ENCODE peak calls at places on chromosomes 16 and 17, in five cellular contexts. Y is cardiac muscle cell, V is progenitor cell of endocrine pancreas, R is GM20000, S is NB4. E is an unnamed sample.

GRCh38 chr17:44556114-44556853 is 1.0 kb upstream of the FZD2 start:
- DNase-seq in V (peak; percentile 43), Y (peak; percentile 71), S (peak; percentile 71), R (peak; percentile 85), E (peak; percentile 78)

GRCh38 chr17:44557653-44558285 is 485 bp downstream of the FZD2 start:
- DNase-seq in R (peak; percentile 61), Y (peak; percentile 67), S (peak; percentile 57), V (no peak), E (no peak)

GRCh38 chr17:60559995-60560859 is 34.2 kb upstream of the APPBP2 start:
- DNase-seq in V (no peak), R (no peak), Y (no peak), S (no peak), E (no peak)

GRCh38 chr16:8845699-8846298 is 23.0 kb downstream of the CARHSP1 start:
- DNase-seq in Y (no peak), R (no peak), V (no peak), S (no peak), E (peak; percentile 7)

GRCh38 chr17:64390066-64390465 is 594 bp downstream of the PECAM1 start:
- DNase-seq in V (no peak), S (no peak), R (no peak), Y (no peak), E (no peak)

GRCh38 chr16:71352963-71353460 is 5.5 kb upstream of the CALB2 start:
- DNase-seq in Y (no peak), S (no peak), V (no peak), R (no peak), E (no peak)

GRCh38 chr17:63696381-63696961 is 3.5 kb downstream of the LIMD2 start:
- DNase-seq in S (peak; percentile 77), V (no peak), R (peak; percentile 70), Y (peak; percentile 47), E (peak; percentile 52)

GRCh38 chr16:3087243-3087791 is 11.8 kb downstream of the ZSCAN10 start:
- DNase-seq in Y (peak; percentile 29), V (no peak), S (peak; percentile 49), R (peak; percentile 42), E (peak; percentile 28)

GRCh38 chr16:31386157-31386984 is 6.8 kb upstream of the ITGAD start:
- DNase-seq in S (peak; percentile 73), R (peak; percentile 45), V (no peak), Y (peak; percentile 56), E (peak; percentile 39)

GRCh38 chr16:78415669-78416068 is 316.2 kb downstream of the WWOX start:
- DNase-seq in S (no peak), R (no peak), Y (no peak), V (no peak), E (no peak)

GRCh38 chr17:80833952-80834895 is 157.4 kb upstream of the CHMP6 start:
- DNase-seq in R (no peak), V (no peak), Y (peak; percentile 81), S (no peak), E (no peak)

GRCh38 chr17:42016411-42016831 is 818 bp downstream of the DNAJC7 start:
- DNase-seq in S (no peak), Y (peak; percentile 33), V (no peak), R (peak; percentile 10), E (no peak)

GRCh38 chr16:67312450-67313118 is 14.0 kb downstream of the KCTD19 start:
- DNase-seq in R (no peak), S (no peak), V (no peak), Y (peak; percentile 22), E (no peak)

GRCh38 chr16:52731219-52731875 is 184.4 kb upstream of the TOX3 start:
- DNase-seq in V (no peak), R (no peak), S (no peak), Y (no peak), E (no peak)

GRCh38 chr17:28953444-28954118 is 2.3 kb upstream of the PHF12 start:
- DNase-seq in S (peak; percentile 73), V (peak; percentile 64), R (peak; percentile 64), Y (peak; percentile 61), E (peak; percentile 55)

GRCh38 chr17:79789943-79790804 is 6.7 kb downstream of the CBX8 start:
- DNase-seq in V (peak; percentile 50), S (peak; percentile 70), R (peak; percentile 91), Y (peak; percentile 39), E (peak; percentile 83)

GRCh38 chr17:73388578-73388905 is 76.7 kb upstream of the CDC42EP4 start:
- DNase-seq in R (no peak), S (no peak), Y (no peak), V (no peak), E (no peak)

GRCh38 chr16:48542020-48542473 is 67.9 kb downstream of the N4BP1 start:
- DNase-seq in V (no peak), S (peak; percentile 69), R (no peak), Y (peak; percentile 75), E (no peak)

GRCh38 chr17:50047083-50047482 is 8.8 kb upstream of the ITGA3 start:
- DNase-seq in S (no peak), V (no peak), R (no peak), Y (no peak), E (no peak)

GRCh38 chr16:25493136-25493811 is 198.5 kb upstream of the HS3ST4 start:
- DNase-seq in S (no peak), Y (no peak), V (no peak), R (no peak), E (no peak)

GRCh38 chr16:56419740-56420548 is 5.4 kb downstream of the AMFR start:
- DNase-seq in R (no peak), Y (no peak), S (no peak), V (no peak), E (no peak)

GRCh38 chr16:5649762-5650445 is 552.3 kb upstream of the EEF2KMT start:
- DNase-seq in R (no peak), S (no peak), Y (no peak), V (no peak), E (no peak)

GRCh38 chr16:10749680-10750035 is 6.0 kb downstream of the NUBP1 start:
- DNase-seq in R (no peak), Y (no peak), S (no peak), V (no peak), E (no peak)

GRCh38 chr16:28098171-28098958 is 34.9 kb upstream of the GSG1L start:
- DNase-seq in Y (no peak), V (no peak), R (no peak), S (no peak), E (no peak)

GRCh38 chr17:781920-782731 is at the start of the genes GLOD4 and MRM3:
- DNase-seq in S (peak; percentile 85), V (peak; percentile 93), Y (peak; percentile 92), R (peak; percentile 97), E (peak; percentile 98)

GRCh38 chr16:30535777-30536190 is 1.1 kb upstream of the ZNF747 start:
- DNase-seq in R (peak; percentile 86), S (peak; percentile 87), V (no peak), Y (peak; percentile 83), E (peak; percentile 83)

GRCh38 chr17:41654134-41654907 is 29.9 kb upstream of the KRT17 start:
- DNase-seq in S (no peak), R (no peak), V (peak; percentile 24), Y (no peak), E (no peak)

DNA sequence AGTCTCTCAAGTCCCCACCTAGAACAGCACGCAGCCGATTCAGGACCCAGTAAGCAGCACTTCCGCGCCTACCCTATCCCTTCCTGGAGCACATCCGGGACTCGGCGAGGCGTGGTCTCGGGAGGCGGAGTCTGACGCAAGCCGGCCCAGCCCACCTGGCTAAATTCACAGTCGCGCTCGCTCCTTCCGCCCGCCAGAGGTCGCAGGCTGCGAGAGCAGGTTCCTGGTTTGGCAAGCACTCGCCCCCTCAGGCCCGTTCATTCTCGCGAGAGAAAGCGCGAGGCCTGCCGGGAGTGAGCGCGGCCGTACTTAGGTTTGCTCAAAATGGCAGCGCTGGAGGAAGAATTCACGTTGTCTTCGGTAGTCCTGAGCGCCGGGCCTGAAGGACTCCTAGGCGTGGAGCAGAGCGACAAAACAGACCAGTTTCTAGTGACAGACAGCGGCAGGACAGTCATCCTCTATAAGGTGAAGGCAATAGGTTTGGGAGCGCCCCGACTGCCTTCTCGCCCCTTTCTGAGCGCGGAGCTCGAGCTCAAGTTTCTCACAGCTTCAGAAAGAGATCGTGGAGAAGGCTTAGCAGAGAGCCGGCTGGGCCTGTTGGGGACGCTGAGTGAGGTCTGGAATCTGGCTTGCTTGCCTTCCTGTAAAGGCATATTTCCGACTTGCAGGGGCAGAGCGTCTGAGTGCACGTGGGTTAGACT is at the start of gene NOL11:
- DNase-seq in S (peak; percentile 99), R (peak; percentile 95), V (peak; percentile 99), Y (peak; percentile 99), E (peak; percentile 98)
- TF ChIP-seq CTCF in S (peak; percentile 76), R (peak; percentile 89), V (peak; percentile 93), Y (peak; percentile 96), E (peak; percentile 95)

GRCh38 chr16:51133130-51133529 is 17.9 kb downstream of the SALL1 start:
- DNase-seq in Y (no peak), R (no peak), V (no peak), S (no peak), E (no peak)

GRCh38 chr16:51131619-51132018 is 19.5 kb downstream of the SALL1 start:
- DNase-seq in S (no peak), R (no peak), V (no peak), Y (no peak), E (no peak)

GRCh38 chr16:51134269-51134812 is 16.7 kb downstream of the SALL1 start:
- DNase-seq in R (no peak), V (no peak), S (no peak), Y (peak; percentile 5), E (no peak)

GRCh38 chr16:51133691-51134090 is 17.4 kb downstream of the SALL1 start:
- DNase-seq in R (no peak), V (no peak), Y (no peak), S (no peak), E (no peak)

DNA sequence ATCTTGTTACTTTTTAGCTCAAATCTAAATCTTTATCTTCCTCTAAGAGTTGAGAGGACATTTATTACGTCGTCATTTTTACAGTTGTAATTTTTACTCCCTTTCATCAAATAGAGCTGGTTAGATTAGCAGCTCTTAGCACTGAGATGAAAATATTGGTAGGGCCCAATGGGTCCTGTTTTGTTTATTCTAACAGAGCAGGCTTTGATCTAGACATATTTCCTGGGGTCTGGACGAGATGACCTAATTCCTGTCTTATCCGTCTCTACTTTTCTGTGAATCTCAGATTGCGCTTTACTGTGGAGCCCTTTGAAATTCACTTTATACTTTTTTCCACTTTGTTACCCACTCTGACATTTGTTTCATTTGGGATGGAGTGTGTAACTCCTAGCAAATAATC is 18.6 kb downstream of the SALL1 start:
- DNase-seq in Y (no peak), S (no peak), R (no peak), V (no peak), E (no peak)
- TF ChIP-seq CTCF in Y (no peak), S (no peak), R (no peak), V (no peak), E (no peak)

GRCh38 chr17:54749157-54749556 is 151.5 kb upstream of the TOM1L1 start:
- DNase-seq in S (peak; percentile 11), R (no peak), Y (no peak), V (no peak), E (no peak)

GRCh38 chr17:54754560-54754959 is 146.1 kb upstream of the TOM1L1 start:
- DNase-seq in V (no peak), S (peak; percentile 48), R (no peak), Y (no peak), E (peak; percentile 15)
- TF ChIP-seq CTCF in V (peak; percentile 28), S (peak; percentile 76), R (peak; percentile 26), Y (no peak), E (no peak)

DNA sequence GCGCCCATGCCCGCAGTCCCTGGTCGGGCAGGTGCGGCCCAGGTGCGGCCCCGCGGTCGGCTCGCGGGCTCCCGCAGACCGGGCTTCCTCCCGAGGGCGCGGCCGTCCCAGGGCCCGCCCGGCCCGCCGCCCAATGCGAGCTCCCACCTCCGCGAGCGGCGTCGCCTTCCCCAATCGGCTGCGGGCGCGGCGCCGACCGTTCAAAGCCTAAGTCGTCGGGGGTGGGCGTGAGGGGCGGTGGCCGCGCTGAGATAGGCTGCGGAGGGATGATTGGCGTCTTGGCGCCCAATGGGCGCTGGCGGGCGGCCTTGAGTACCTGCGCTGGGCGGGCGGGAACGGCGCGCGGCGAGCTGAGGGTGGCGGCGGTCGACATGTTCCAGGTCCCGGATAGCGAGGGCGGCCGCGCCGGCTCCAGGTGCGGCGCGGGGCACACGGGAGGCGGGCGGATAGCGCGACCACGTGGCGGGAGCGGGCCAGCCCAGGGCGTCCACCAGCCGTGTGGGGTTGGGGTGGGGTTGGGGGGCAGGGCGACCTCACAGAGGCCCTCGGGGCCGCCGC is at the start of gene JPT2:
- DNase-seq in R (peak; percentile 100), Y (peak; percentile 98), V (peak; percentile 92), S (peak; percentile 96), E (peak; percentile 100)
- TF ChIP-seq CTCF in R (no peak), Y (no peak), V (no peak), S (no peak), E (no peak)

E was measured in GM10248.